ENCODE peak calls at places on chromosomes 12 and 14, in six cellular contexts. D is GM23248; G is CD4-positive, alpha-beta memory T cell; P is thoracic aorta; M is tibial nerve; S is body of pancreas. J is an unnamed sample.
A peak's percentile ranks its signal among the peaks of the same experiment; 100 is the strongest.

GRCh38 chr14:88542857-88543795 is 11.7 kb downstream of the PTPN21 start:
- DNase-seq in D (no peak), G (no peak), P (no peak), M (no peak), S (no peak), J (no peak)

GRCh38 chr12:65640489-65640901 is 183.8 kb upstream of the HMGA2 start:
- DNase-seq in D (peak; percentile 95), G (no peak), P (no peak), M (peak; percentile 31), S (peak; percentile 4), J (no peak)

GRCh38 chr12:18799561-18799960 is 61.6 kb downstream of the CAPZA3 start:
- DNase-seq in D (peak; percentile 51), G (no peak), P (no peak), M (no peak), S (no peak), J (no peak)

GRCh38 chr14:20609215-20610001 is 18.2 kb upstream of the RNASE12 start:
- DNase-seq in D (peak; percentile 92), G (peak; percentile 80), P (no peak), M (peak; percentile 86), S (peak; percentile 88), J (no peak)

GRCh38 chr14:90780519-90780918 is 35.7 kb downstream of the TTC7B start:
- DNase-seq in D (no peak), G (no peak), P (no peak), M (no peak), S (no peak), J (no peak)

GRCh38 chr12:118187746-118188390 is 51.9 kb downstream of the PEBP1 start:
- DNase-seq in D (no peak), G (no peak), P (no peak), M (no peak), S (no peak), J (no peak)

GRCh38 chr14:25833341-25834121 is 764.3 kb downstream of the NOVA1 start:
- DNase-seq in D (peak; percentile 56), G (no peak), P (no peak), M (no peak), S (peak; percentile 12), J (no peak)

GRCh38 chr12:30985814-30986452 is 59.4 kb downstream of the TSPAN11 start:
- DNase-seq in D (peak; percentile 77), G (no peak), P (no peak), M (peak; percentile 33), S (peak; percentile 44), J (peak; percentile 35)

GRCh38 chr14:99725774-99726537 is 41.9 kb downstream of the CYP46A1 start:
- DNase-seq in D (no peak), G (no peak), P (no peak), M (no peak), S (no peak), J (no peak)

GRCh38 chr14:64910847-64911495 is 3.3 kb upstream of the CHURC1 start:
- DNase-seq in D (peak; percentile 78), G (no peak), P (no peak), M (no peak), S (no peak), J (no peak)

GRCh38 chr14:70856851-70857498 is 47.7 kb upstream of the MAP3K9 start:
- DNase-seq in D (peak; percentile 90), G (no peak), P (no peak), M (no peak), S (no peak), J (no peak)

GRCh38 chr12:26620907-26621306 is 212.1 kb downstream of the ITPR2 start:
- DNase-seq in D (no peak), G (no peak), P (no peak), M (no peak), S (no peak), J (no peak)

GRCh38 chr14:72921396-72921795 is 4.9 kb upstream of the DCAF4 start:
- DNase-seq in D (peak; percentile 39), G (no peak), P (no peak), M (no peak), S (no peak), J (no peak)

GRCh38 chr14:77097006-77097688 is 911 bp upstream of the CIPC start:
- DNase-seq in D (no peak), G (no peak), P (no peak), M (peak; percentile 54), S (no peak), J (no peak)

GRCh38 chr12:52225752-52226151 is 7.3 kb upstream of the KRT7 start:
- DNase-seq in D (no peak), G (no peak), P (no peak), M (no peak), S (no peak), J (no peak)

GRCh38 chr12:15059123-15059522 is 86.3 kb downstream of the PDE6H start:
- DNase-seq in D (no peak), G (no peak), P (no peak), M (no peak), S (no peak), J (no peak)

GRCh38 chr12:14264316-14264715 is 101.2 kb upstream of the ATF7IP start:
- DNase-seq in D (peak; percentile 36), G (no peak), P (no peak), M (no peak), S (no peak), J (no peak)

GRCh38 chr12:41287500-41287899 is 99.4 kb downstream of the PDZRN4 start:
- DNase-seq in D (no peak), G (no peak), P (no peak), M (no peak), S (no peak), J (no peak)

GRCh38 chr12:6280053-6280469 is 30.4 kb upstream of the PLEKHG6 start:
- DNase-seq in D (peak; percentile 94), G (no peak), P (peak; percentile 77), M (peak; percentile 54), S (peak; percentile 89), J (no peak)

GRCh38 chr12:131378176-131378842 is 332.6 kb upstream of the SFSWAP start:
- DNase-seq in D (no peak), G (no peak), P (no peak), M (no peak), S (no peak), J (no peak)

DNA sequence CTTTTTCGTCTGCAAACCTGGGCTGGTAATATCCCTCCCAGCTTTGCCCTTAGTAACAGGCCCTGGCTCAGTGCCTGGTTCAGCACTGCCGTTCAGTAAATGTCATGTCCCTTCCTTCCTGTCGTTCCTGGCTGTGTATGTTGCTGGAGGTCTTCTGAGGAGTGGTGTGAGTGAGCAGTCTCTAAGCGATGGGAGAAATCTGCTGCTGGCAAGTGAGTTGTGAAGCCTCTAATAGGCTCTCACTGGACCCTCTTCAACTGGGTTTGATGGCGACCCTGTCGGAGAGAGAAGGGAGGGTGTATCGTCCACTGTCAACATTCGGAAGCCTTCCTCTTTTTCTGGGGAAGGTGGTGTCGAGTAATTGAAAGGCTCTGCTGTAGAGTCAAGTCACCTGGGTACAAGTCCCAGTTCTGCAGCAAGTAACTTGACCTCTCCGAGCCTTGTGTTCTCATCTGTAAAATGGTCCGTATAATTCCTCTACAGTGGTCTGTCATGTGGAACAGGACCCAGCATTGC is 62.8 kb downstream of the HRK start:
- DNase-seq in D (peak; percentile 54), G (no peak), P (no peak), M (peak; percentile 23), S (peak; percentile 32), J (no peak)
- H3K27ac ChIP-seq in D (peak overlapping the region; percentile 83), G (peak overlapping the region; percentile 87), P (peak overlapping the region; percentile 99), M (peak overlapping the region; percentile 94), S (peak overlapping the region; percentile 92), J (peak overlapping the region; percentile 94)

GRCh38 chr14:69151458-69152180 is 1.3 kb downstream of the DCAF5 start:
- DNase-seq in D (peak; percentile 80), G (peak; percentile 78), P (no peak), M (peak; percentile 50), S (peak; percentile 78), J (peak; percentile 88)
- H3K4me1 ChIP-seq in D (peaks cover 34% of the 10 kb centered on the region), G (peaks cover 55% of the 10 kb centered on the region), P (peaks cover 21% of the 10 kb centered on the region), M (no peaks in the 10 kb centered on the region), S (peaks cover 46% of the 10 kb centered on the region), J (peaks cover 37% of the 10 kb centered on the region)

DNA sequence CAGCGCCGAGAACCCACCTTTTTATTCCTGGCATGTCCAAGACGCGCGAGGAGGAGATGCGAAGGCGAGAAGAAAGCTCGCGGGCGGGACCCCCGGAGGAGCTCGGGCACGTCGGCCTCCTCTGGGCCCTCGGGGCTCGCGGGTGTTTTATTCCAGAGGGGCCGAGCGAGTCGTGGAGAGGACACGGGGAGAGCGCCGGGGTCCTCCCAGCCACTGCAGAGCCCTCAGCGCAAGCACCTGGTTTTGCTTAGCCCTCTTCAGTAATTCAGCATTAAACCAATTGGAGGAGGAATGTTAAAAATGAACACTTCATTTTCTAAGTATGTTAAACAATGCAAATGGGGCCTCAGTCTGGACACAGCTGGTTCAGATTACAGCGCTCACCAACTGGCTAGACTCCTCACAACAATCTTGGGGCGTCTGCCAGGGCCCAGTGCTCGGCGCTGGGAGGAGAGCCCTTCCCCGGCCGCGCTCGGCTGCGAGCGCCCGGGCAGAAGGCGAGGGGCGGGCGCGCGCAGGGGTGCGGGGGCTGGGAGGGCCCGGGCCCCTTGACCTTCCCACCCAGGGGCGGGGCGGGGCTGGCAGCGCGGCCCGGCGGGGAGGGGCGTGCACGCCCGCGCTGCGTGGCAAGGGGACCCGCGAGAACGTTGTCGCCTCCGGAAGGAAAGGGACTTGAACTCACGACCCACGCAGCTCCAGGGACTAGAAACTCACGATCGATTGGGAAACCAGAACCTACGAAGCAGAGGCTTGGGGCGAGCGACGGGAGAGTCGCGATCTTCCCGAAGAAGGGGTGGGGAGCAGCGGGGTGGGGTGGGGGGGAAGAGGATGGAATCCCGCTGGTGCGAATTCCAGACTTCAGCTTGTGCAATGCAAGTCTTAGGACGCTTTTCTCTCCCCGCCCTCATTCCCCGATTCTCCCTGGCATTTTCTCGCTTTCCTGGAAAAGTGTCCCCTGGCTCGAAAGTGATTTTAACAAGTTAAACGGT is at the start of gene FBLN5:
- DNase-seq in D (peak; percentile 93), G (peak; percentile 18), P (no peak), M (peak; percentile 49), S (peak; percentile 67), J (peak; percentile 81)
- H3K27ac ChIP-seq in D (peak within 1 kb of the TSS; percentile 78), G (no peak within 1 kb of the TSS), P (peak within 1 kb of the TSS; percentile 98), M (peak within 1 kb of the TSS; percentile 78), S (peak within 1 kb of the TSS; percentile 38), J (peak within 1 kb of the TSS; percentile 16)

GRCh38 chr14:102008891-102009290 is 44.5 kb downstream of the DYNC1H1 start:
- DNase-seq in D (no peak), G (no peak), P (no peak), M (no peak), S (no peak), J (no peak)
- H3K4me1 ChIP-seq in D (no peaks in the 10 kb centered on the region), G (no peaks in the 10 kb centered on the region), P (no peaks in the 10 kb centered on the region), M (no peaks in the 10 kb centered on the region), S (no peaks in the 10 kb centered on the region), J (no peaks in the 10 kb centered on the region)